ENCODE peak calls at places on chromosome 2, in six cellular contexts. D is foreskin keratinocyte; B is stimulated activated CD4-positive, alpha-beta T cell treated with anti-CD3 and anti-CD28 coated beads, Interleukin-15, amount 100 ng/mL, for 24 hours; O is non-pigmented ciliary epithelial cell; P is T-cell; H is fibroblast of the conjunctiva. Y is an unnamed sample.

GRCh38 chr2:85523062-85523905 is 15.7 kb upstream of the MAT2A start:
- DNase-seq in D (no peak), P (no peak), B (no peak), H (no peak), O (no peak), Y (no peak)

GRCh38 chr2:4763009-4763408 is 929.2 kb upstream of the SOX11 start:
- DNase-seq in O (peak), P (no peak), B (no peak), H (no peak), D (no peak), Y (no peak)

GRCh38 chr2:168354499-168354898 is 101.6 kb upstream of the CERS6 start:
- DNase-seq in P (no peak), H (no peak), D (no peak), B (no peak), O (no peak), Y (no peak)

GRCh38 chr2:219405451-219405850 is 12.7 kb upstream of the DES start:
- DNase-seq in H (no peak), B (no peak), P (no peak), O (no peak), D (no peak), Y (peak)

GRCh38 chr2:159658887-159659437 is 42.6 kb upstream of the BAZ2B start:
- DNase-seq in D (no peak), O (no peak), H (peak), P (no peak), B (no peak), Y (no peak)

GRCh38 chr2:128449226-128450061 is 130.8 kb upstream of the HS6ST1 start:
- DNase-seq in O (no peak), P (no peak), B (no peak), D (no peak), H (no peak), Y (no peak)

GRCh38 chr2:38394903-38395341 is 17.8 kb upstream of the ATL2 start:
- DNase-seq in D (peak), H (no peak), O (no peak), P (no peak), B (no peak), Y (no peak)

GRCh38 chr2:54776494-54776893 is 53.0 kb downstream of the EML6 start:
- DNase-seq in O (no peak), B (no peak), H (no peak), P (no peak), D (no peak), Y (no peak)

GRCh38 chr2:46716806-46717732 is 198.5 kb downstream of the MCFD2 start:
- DNase-seq in D (no peak), O (no peak), H (no peak), B (no peak), P (no peak), Y (no peak)

GRCh38 chr2:9256570-9257043 is 50.0 kb downstream of the ASAP2 start:
- DNase-seq in B (no peak), D (no peak), H (peak), O (no peak), P (no peak), Y (no peak)

GRCh38 chr2:206858972-206859739 is 80.2 kb upstream of the CPO start:
- DNase-seq in B (no peak), H (no peak), P (no peak), D (no peak), O (no peak), Y (no peak)

GRCh38 chr2:63734510-63734909 is 107.2 kb upstream of the UGP2 start:
- DNase-seq in D (no peak), P (no peak), B (no peak), O (no peak), H (peak), Y (no peak)

GRCh38 chr2:205708231-205708631 is 25.9 kb downstream of the NRP2 start:
- DNase-seq in B (no peak), D (no peak), P (no peak), H (no peak), O (peak), Y (no peak)

GRCh38 chr2:231415029-231415428 is 19.5 kb downstream of the B3GNT7 start:
- DNase-seq in P (no peak), B (no peak), H (no peak), D (no peak), O (no peak), Y (no peak)

GRCh38 chr2:118847447-118848172 is at the start of gene EN1:
- DNase-seq in B (peak), P (no peak), H (peak), D (no peak), O (no peak), Y (no peak)

GRCh38 chr2:5618271-5618670 is 73.9 kb upstream of the SOX11 start:
- DNase-seq in O (no peak), D (no peak), B (no peak), P (no peak), H (no peak), Y (no peak)

GRCh38 chr2:105261061-105261460 is 19.5 kb downstream of the GPR45 start:
- DNase-seq in D (peak), B (no peak), P (no peak), H (peak), O (peak), Y (no peak)

Y was measured in heart right ventricle.